ENCODE peak calls at places on chromosome 14, in six cellular contexts. G, J, Y, X, S and B are unnamed samples.

GRCh38 chr14:79596531-79596930 is 614.8 kb downstream of the DIO2 start:
- DNase-seq in G (no peak), J (no peak), Y (no peak), X (no peak), S (no peak), B (no peak)

GRCh38 chr14:24215495-24216344 is at the start of gene MDP1:
- DNase-seq in G (peak; percentile 94), J (peak; percentile 58), Y (peak; percentile 83), X (peak; percentile 78), S (peak; percentile 89), B (peak; percentile 89)

GRCh38 chr14:93051600-93052546 is 63.9 kb downstream of the ITPK1 start:
- DNase-seq in G (no peak), J (no peak), Y (no peak), X (no peak), S (no peak), B (no peak)

GRCh38 chr14:80468331-80469122 is 257.2 kb upstream of the DIO2 start:
- DNase-seq in G (no peak), J (no peak), Y (peak; percentile 64), X (no peak), S (no peak), B (peak; percentile 48)

GRCh38 chr14:77110286-77110685 is 12.2 kb downstream of the CIPC start:
- DNase-seq in G (no peak), J (no peak), Y (no peak), X (no peak), S (no peak), B (no peak)

GRCh38 chr14:54446201-54446693 is 5.1 kb upstream of the CNIH1 start:
- DNase-seq in G (no peak), J (no peak), Y (peak; percentile 46), X (no peak), S (no peak), B (peak; percentile 3)

GRCh38 chr14:75981426-75981825 is 369 bp downstream of the TGFB3 start:
- DNase-seq in G (peak; percentile 68), J (peak; percentile 2), Y (peak; percentile 72), X (no peak), S (peak; percentile 67), B (peak; percentile 71)

GRCh38 chr14:101865288-101865687 is 99.1 kb upstream of the DYNC1H1 start:
- DNase-seq in G (no peak), J (no peak), Y (no peak), X (no peak), S (no peak), B (no peak)